ENCODE peak calls at places on chromosomes 12 and 14, in four cellular contexts. T, K, Z and R are unnamed samples.

GRCh38 chr12:94427520-94428381 is 31.9 kb downstream of the CEP83 start:
- DNase-seq in Z (no peak), T (no peak), K (peak; percentile 43), R (no peak)

GRCh38 chr12:126389961-126390360 is 1324.7 kb downstream of the AACS start:
- DNase-seq in T (no peak), K (no peak), Z (no peak), R (no peak)

GRCh38 chr12:117052386-117053049 is 46.7 kb downstream of the TESC start:
- DNase-seq in K (no peak), T (no peak), Z (no peak), R (no peak)

GRCh38 chr12:5430639-5431603 is 987 bp upstream of the NTF3 start:
- DNase-seq in T (no peak), Z (no peak), K (no peak), R (no peak)

GRCh38 chr14:96117101-96117897 is 78.1 kb downstream of the C14orf132 start:
- DNase-seq in K (no peak), T (no peak), Z (no peak), R (no peak)

GRCh38 chr12:1540690-1541089 is 53.7 kb downstream of the FBXL14 start:
- DNase-seq in T (no peak), K (no peak), Z (no peak), R (peak; percentile 73)

GRCh38 chr14:77051101-77051500 is 22.6 kb upstream of the IRF2BPL start:
- DNase-seq in Z (no peak), T (no peak), K (no peak), R (no peak)

GRCh38 chr12:27703720-27704452 is 6.7 kb upstream of the MRPS35 start:
- DNase-seq in T (peak; percentile 85), K (peak; percentile 43), Z (peak; percentile 60), R (peak; percentile 87)

GRCh38 chr12:132813443-132813842 is 15.2 kb downstream of the GOLGA3 start:
- DNase-seq in K (no peak), T (no peak), Z (no peak), R (no peak)

GRCh38 chr12:51075390-51075789 is 8.0 kb downstream of the CSRNP2 start:
- DNase-seq in T (no peak), K (no peak), Z (no peak), R (no peak)

GRCh38 chr14:77306406-77307098 is 14.1 kb downstream of the POMT2 start:
- DNase-seq in K (no peak), Z (no peak), T (no peak), R (no peak)

GRCh38 chr14:22900088-22900799 is 17.2 kb downstream of the REM2 start:
- DNase-seq in T (peak; percentile 58), Z (peak; percentile 73), K (peak; percentile 47), R (peak; percentile 70)

GRCh38 chr12:59929091-59929490 is 333.3 kb downstream of the SLC16A7 start:
- DNase-seq in K (no peak), Z (no peak), T (no peak), R (no peak)

GRCh38 chr14:65366802-65367570 is 45.5 kb upstream of the FUT8 start:
- DNase-seq in K (no peak), Z (no peak), T (no peak), R (no peak)

GRCh38 chr12:93785262-93786010 is 108.3 kb downstream of the CRADD start:
- DNase-seq in K (no peak), Z (peak; percentile 55), T (no peak), R (peak; percentile 85)

GRCh38 chr12:45446013-45446412 is 230.1 kb downstream of the ANO6 start:
- DNase-seq in T (no peak), K (no peak), Z (no peak), R (no peak)

GRCh38 chr12:67721216-67721615 is 72.7 kb downstream of the DYRK2 start:
- DNase-seq in T (no peak), K (no peak), Z (no peak), R (no peak)

GRCh38 chr12:66107451-66107915 is 23.1 kb downstream of the LLPH start:
- DNase-seq in Z (peak; percentile 75), T (peak; percentile 70), K (peak; percentile 56), R (peak; percentile 93)

GRCh38 chr12:29782821-29783772 is 645 bp downstream of the TMTC1 start:
- DNase-seq in Z (no peak), K (no peak), T (peak; percentile 78), R (no peak)

GRCh38 chr14:55123101-55123500 is 6.0 kb upstream of the LGALS3 start:
- DNase-seq in Z (no peak), T (no peak), K (no peak), R (no peak)

GRCh38 chr14:94143239-94143638 is 13.8 kb upstream of the IFI27L2 start:
- DNase-seq in Z (no peak), K (no peak), T (peak; percentile 64), R (peak; percentile 29)

GRCh38 chr14:99871771-99872170 is 78.6 kb downstream of the EML1 start:
- DNase-seq in T (peak; percentile 47), Z (no peak), K (no peak), R (no peak)

GRCh38 chr14:94540031-94540794 is 21.0 kb upstream of the SERPINA4 start:
- DNase-seq in T (no peak), K (no peak), Z (no peak), R (no peak)

GRCh38 chr14:68758301-68758700 is 34.6 kb downstream of the ZFP36L1 start:
- DNase-seq in K (no peak), Z (peak; percentile 27), T (no peak), R (no peak)
- H3K4me1 ChIP-seq in K (no peaks in the 10 kb centered on the region), Z (peaks cover 34% of the 10 kb centered on the region), T (peaks cover 10% of the 10 kb centered on the region), R (peaks cover 10% of the 10 kb centered on the region)

GRCh38 chr12:57261385-57261784 is 10.4 kb upstream of the STAC3 start:
- DNase-seq in K (no peak), T (no peak), Z (no peak), R (no peak)
- TF ChIP-seq EGR1 in K (no peak), T (no peak), Z (no peak), R (no peak)

GRCh38 chr14:75229923-75230792 is 48.5 kb upstream of the FOS start:
- DNase-seq in T (no peak), K (peak; percentile 74), Z (peak; percentile 36), R (peak; percentile 72)

GRCh38 chr14:75232597-75232996 is 46.0 kb upstream of the FOS start:
- DNase-seq in Z (no peak), T (no peak), K (no peak), R (no peak)

GRCh38 chr14:75226755-75227544 is 50.5 kb upstream of the TMED10 start:
- DNase-seq in Z (no peak), T (no peak), K (no peak), R (no peak)

GRCh38 chr14:75231320-75231719 is 47.3 kb upstream of the FOS start:
- DNase-seq in K (no peak), Z (no peak), T (no peak), R (no peak)

GRCh38 chr14:75229576-75229922 is 49.1 kb upstream of the FOS start:
- DNase-seq in K (no peak), Z (peak; percentile 69), T (no peak), R (no peak)
- H3K4me1 ChIP-seq in K (peaks cover 40% of the 10 kb centered on the region), Z (peaks cover 13% of the 10 kb centered on the region), T (no peaks in the 10 kb centered on the region), R (peaks cover 14% of the 10 kb centered on the region)

DNA sequence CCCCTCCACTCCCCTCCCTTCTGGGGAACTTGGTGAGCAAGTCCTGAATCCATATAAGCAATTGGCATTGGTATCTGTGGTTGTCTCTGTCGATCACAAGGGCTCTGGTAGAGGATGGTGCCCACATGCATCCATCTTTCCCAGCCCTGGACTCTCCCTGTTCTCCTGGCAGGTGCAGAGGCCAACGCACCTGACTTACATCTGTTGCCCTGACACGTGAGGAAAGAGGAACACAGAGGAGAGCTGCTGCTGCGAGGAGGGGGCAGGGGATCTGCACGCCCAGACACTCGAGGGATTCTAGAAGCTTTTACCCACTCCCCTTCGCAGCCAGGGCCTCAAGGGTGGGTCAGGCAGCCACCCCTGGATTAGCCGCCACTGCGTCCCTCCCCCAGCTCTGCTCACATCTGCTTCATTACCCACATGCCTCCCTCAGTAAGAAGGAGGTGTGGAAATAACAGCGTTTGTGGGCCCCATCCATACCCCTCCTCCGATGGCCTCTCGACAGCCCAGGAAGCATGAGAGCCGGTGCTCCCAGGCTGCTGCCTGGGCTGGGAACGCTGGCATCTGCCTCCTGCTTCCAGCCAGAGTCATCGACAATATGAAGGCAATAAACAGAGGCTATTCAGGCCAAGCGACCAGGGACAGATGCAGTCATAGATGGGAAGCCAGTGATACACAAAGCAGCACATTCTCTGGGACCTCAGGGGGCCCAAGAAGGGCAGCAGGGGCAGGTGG is 56.5 kb downstream of the KDM2B start:
- DNase-seq in K (no peak), Z (no peak), T (no peak), R (no peak)
- TF ChIP-seq EGR1 in K (no peak), Z (no peak), T (no peak), R (no peak)

DNA sequence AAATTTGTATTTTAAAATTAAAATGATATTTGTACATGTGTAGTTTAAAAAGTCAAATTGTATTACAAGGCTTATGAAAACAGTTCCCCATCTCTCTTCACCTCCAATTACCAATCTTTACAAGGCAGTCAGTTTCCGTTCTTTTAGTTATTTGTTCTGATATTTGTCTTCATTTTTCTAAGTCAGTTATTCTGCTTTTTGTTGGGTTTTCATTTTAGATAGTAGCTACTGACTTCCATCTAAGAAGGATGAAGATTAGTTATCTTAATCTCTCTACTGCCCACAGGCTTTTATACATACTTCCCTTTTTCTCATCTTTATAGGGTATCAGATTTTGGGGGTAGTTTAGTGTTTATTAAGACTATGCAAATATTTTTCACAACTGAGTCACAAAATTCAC is 38.4 kb downstream of the FRS2 start:
- DNase-seq in K (no peak), Z (no peak), T (no peak), R (no peak)
- H3K4me1 ChIP-seq in K (peaks cover 5% of the 10 kb centered on the region), Z (no peaks in the 10 kb centered on the region), T (peaks cover 3% of the 10 kb centered on the region), R (no peaks in the 10 kb centered on the region)